ENCODE peak calls at places on chromosome 3, in four cellular contexts. One of them, this sample, is unnamed.

GRCh38 chr3:148642214-148642613 is 55.5 kb upstream of the AGTR1 start:
- DNase-seq in PC-3: no peak
- DNase-seq in astrocyte: no peak
- DNase-seq in HCT116: no peak
- DNase-seq in this sample: no peak

GRCh38 chr3:127049390-127049789 is 66.5 kb downstream of the PLXNA1 start:
- DNase-seq in astrocyte: no peak
- DNase-seq in PC-3: peak; percentile 50
- DNase-seq in HCT116: no peak
- DNase-seq in this sample: no peak

GRCh38 chr3:124770341-124771082 is 40.3 kb downstream of the UMPS start:
- DNase-seq in PC-3: no peak
- DNase-seq in HCT116: no peak
- DNase-seq in astrocyte: no peak
- DNase-seq in this sample: peak; percentile 18

GRCh38 chr3:46646700-46647099 is 34.4 kb downstream of the FAM240A start:
- DNase-seq in astrocyte: peak; percentile 54
- DNase-seq in PC-3: peak; percentile 38
- DNase-seq in HCT116: no peak
- DNase-seq in this sample: peak; percentile 35

GRCh38 chr3:149553781-149554451 is 79.4 kb downstream of the TM4SF4 start:
- DNase-seq in HCT116: no peak
- DNase-seq in astrocyte: peak; percentile 97
- DNase-seq in PC-3: no peak
- DNase-seq in this sample: peak; percentile 89

GRCh38 chr3:33875680-33876079 is 77.2 kb downstream of the PDCD6IP start:
- DNase-seq in astrocyte: no peak
- DNase-seq in PC-3: no peak
- DNase-seq in HCT116: no peak
- DNase-seq in this sample: no peak

GRCh38 chr3:124701687-124702086 is 28.6 kb upstream of the UMPS start:
- DNase-seq in astrocyte: peak; percentile 68
- DNase-seq in HCT116: no peak
- DNase-seq in PC-3: no peak
- DNase-seq in this sample: peak; percentile 83

GRCh38 chr3:116242825-116243224 is 202.5 kb downstream of the LSAMP start:
- DNase-seq in astrocyte: no peak
- DNase-seq in PC-3: no peak
- DNase-seq in HCT116: no peak
- DNase-seq in this sample: no peak

GRCh38 chr3:168338176-168338575 is 242.5 kb upstream of the GOLIM4 start:
- DNase-seq in PC-3: no peak
- DNase-seq in HCT116: no peak
- DNase-seq in astrocyte: no peak
- DNase-seq in this sample: no peak

GRCh38 chr3:60046212-60046611 is 996.4 kb upstream of the CFAP20DC start:
- DNase-seq in astrocyte: no peak
- DNase-seq in HCT116: no peak
- DNase-seq in PC-3: no peak
- DNase-seq in this sample: no peak

GRCh38 chr3:194598771-194599557 is 34.3 kb downstream of the TMEM44 start:
- DNase-seq in HCT116: no peak
- DNase-seq in PC-3: no peak
- DNase-seq in astrocyte: peak; percentile 100
- DNase-seq in this sample: no peak

GRCh38 chr3:151146071-151146730 is 56.8 kb downstream of the GPR171 start:
- DNase-seq in PC-3: peak; percentile 89
- DNase-seq in astrocyte: peak; percentile 37
- DNase-seq in HCT116: peak; percentile 71
- DNase-seq in this sample: peak; percentile 93

GRCh38 chr3:9622438-9622837 is 26.9 kb upstream of the MTMR14 start:
- DNase-seq in astrocyte: no peak
- DNase-seq in PC-3: peak; percentile 60
- DNase-seq in HCT116: no peak
- DNase-seq in this sample: no peak

GRCh38 chr3:73955671-73956070 is 330.9 kb upstream of the PDZRN3 start:
- DNase-seq in HCT116: no peak
- DNase-seq in astrocyte: no peak
- DNase-seq in PC-3: no peak
- DNase-seq in this sample: no peak

GRCh38 chr3:187739125-187739560 is 6.1 kb downstream of the BCL6 start:
- DNase-seq in astrocyte: no peak
- DNase-seq in HCT116: no peak
- DNase-seq in PC-3: no peak
- DNase-seq in this sample: no peak

GRCh38 chr3:111749171-111750170 is 109.6 kb upstream of the PHLDB2 start:
- DNase-seq in astrocyte: no peak
- DNase-seq in PC-3: no peak
- DNase-seq in HCT116: no peak
- DNase-seq in this sample: peak; percentile 47

GRCh38 chr3:123489400-123490004 is 40.6 kb upstream of the ADCY5 start:
- DNase-seq in HCT116: peak; percentile 29
- DNase-seq in PC-3: peak; percentile 84
- DNase-seq in astrocyte: peak; percentile 19
- DNase-seq in this sample: peak; percentile 87

GRCh38 chr3:185280572-185281365 is 26.9 kb upstream of the EHHADH start:
- DNase-seq in HCT116: peak; percentile 75
- DNase-seq in PC-3: peak; percentile 82
- DNase-seq in astrocyte: peak; percentile 53
- DNase-seq in this sample: peak; percentile 81

GRCh38 chr3:8329598-8329997 is 172.0 kb upstream of the LMCD1 start:
- DNase-seq in astrocyte: no peak
- DNase-seq in PC-3: no peak
- DNase-seq in HCT116: no peak
- DNase-seq in this sample: no peak

GRCh38 chr3:62128028-62128427 is 245.3 kb downstream of the FEZF2 start:
- DNase-seq in HCT116: no peak
- DNase-seq in PC-3: no peak
- DNase-seq in astrocyte: no peak
- DNase-seq in this sample: peak; percentile 25

GRCh38 chr3:188396251-188396650 is 242.3 kb downstream of the LPP start:
- DNase-seq in astrocyte: no peak
- DNase-seq in HCT116: no peak
- DNase-seq in PC-3: no peak
- DNase-seq in this sample: no peak

GRCh38 chr3:94405258-94406035 is 342.6 kb downstream of the NSUN3 start:
- DNase-seq in PC-3: peak; percentile 30
- DNase-seq in HCT116: no peak
- DNase-seq in astrocyte: peak; percentile 89
- DNase-seq in this sample: no peak

GRCh38 chr3:101701696-101702634 is 15.4 kb upstream of the RPL24 start:
- DNase-seq in astrocyte: no peak
- DNase-seq in PC-3: no peak
- DNase-seq in HCT116: no peak
- DNase-seq in this sample: no peak

GRCh38 chr3:193680220-193680619 is 87.2 kb downstream of the OPA1 start:
- DNase-seq in PC-3: no peak
- DNase-seq in HCT116: no peak
- DNase-seq in astrocyte: peak; percentile 54
- DNase-seq in this sample: peak; percentile 6

GRCh38 chr3:40173291-40173710 is 136.2 kb upstream of the EIF1B start:
- DNase-seq in HCT116: no peak
- DNase-seq in PC-3: no peak
- DNase-seq in astrocyte: no peak
- DNase-seq in this sample: no peak

GRCh38 chr3:22269827-22270226 is 518.8 kb upstream of the ZNF385D start:
- DNase-seq in astrocyte: peak; percentile 16
- DNase-seq in HCT116: no peak
- DNase-seq in PC-3: peak; percentile 35
- DNase-seq in this sample: peak; percentile 40

GRCh38 chr3:65595997-65596300 is 442.8 kb downstream of the MAGI1 start:
- DNase-seq in HCT116: no peak
- DNase-seq in PC-3: no peak
- DNase-seq in astrocyte: no peak
- DNase-seq in this sample: no peak
- H3K4me3 ChIP-seq in HCT116: no peak overlapping the region
- H3K4me3 ChIP-seq in PC-3: no peak overlapping the region
- H3K4me3 ChIP-seq in astrocyte: no peak overlapping the region
- H3K4me3 ChIP-seq in this sample: no peak overlapping the region

GRCh38 chr3:196159952-196160804 is 51.0 kb downstream of the ZDHHC19 start:
- DNase-seq in PC-3: peak; percentile 87
- DNase-seq in astrocyte: peak; percentile 89
- DNase-seq in HCT116: no peak
- DNase-seq in this sample: peak; percentile 48
- H3K9ac ChIP-seq in PC-3: no peak overlapping the region
- H3K9ac ChIP-seq in astrocyte: no peak overlapping the region
- H3K9ac ChIP-seq in HCT116: no peak overlapping the region
- H3K9ac ChIP-seq in this sample: no peak overlapping the region

DNA sequence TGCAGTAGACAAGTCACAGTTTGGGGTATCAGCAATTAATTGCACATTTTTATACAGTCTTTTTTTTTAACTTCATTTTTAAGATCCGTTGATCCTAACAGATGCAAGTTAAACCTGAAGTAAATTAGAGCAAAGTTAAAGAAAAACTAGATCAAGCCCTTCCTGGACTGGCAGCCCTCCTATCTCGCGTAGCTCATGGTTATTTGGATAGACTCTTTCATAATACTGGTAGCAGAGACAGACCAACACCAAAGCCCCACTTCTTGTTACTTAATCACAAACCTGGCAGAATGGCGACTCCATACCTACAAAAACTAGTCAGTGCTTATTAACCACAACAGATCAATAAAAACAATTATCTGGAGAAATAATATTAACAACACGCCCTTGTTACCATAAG is 26.8 kb downstream of the SOX2 start:
- DNase-seq in PC-3: no peak
- DNase-seq in astrocyte: no peak
- DNase-seq in HCT116: no peak
- DNase-seq in this sample: no peak
- H3K4me1 ChIP-seq in PC-3: no peaks in the 10 kb centered on the region
- H3K4me1 ChIP-seq in astrocyte: no peaks in the 10 kb centered on the region
- H3K4me1 ChIP-seq in HCT116: peaks cover 12% of the 10 kb centered on the region
- H3K4me1 ChIP-seq in this sample: no peaks in the 10 kb centered on the region

DNA sequence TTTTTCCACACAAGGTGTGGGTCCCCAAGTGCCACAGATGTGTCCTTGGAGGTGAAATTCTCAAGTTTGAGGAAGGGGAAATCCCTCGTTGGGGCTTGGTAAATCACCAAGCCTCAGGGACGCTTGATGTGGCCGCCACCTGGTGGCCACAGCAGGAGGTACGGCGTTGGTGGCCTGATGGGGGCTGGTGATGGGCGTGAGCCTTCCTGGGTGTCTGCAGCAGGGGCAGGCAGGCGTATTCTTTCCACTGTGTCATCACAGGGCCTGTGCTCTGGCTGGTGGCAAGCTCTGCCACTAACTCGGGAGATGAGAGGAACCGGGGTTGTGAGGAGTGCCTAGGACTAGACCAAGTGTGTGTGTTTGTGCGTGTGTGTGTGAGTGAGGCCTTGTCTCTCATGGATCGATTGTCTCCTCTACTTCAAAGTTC is 4.2 kb downstream of the ACOX2 start:
- DNase-seq in astrocyte: peak; percentile 47
- DNase-seq in PC-3: peak; percentile 90
- DNase-seq in HCT116: peak; percentile 69
- DNase-seq in this sample: peak; percentile 90
- H3K4me3 ChIP-seq in astrocyte: no peak overlapping the region
- H3K4me3 ChIP-seq in PC-3: no peak overlapping the region
- H3K4me3 ChIP-seq in HCT116: peak overlapping the region; percentile 12
- H3K4me3 ChIP-seq in this sample: no peak overlapping the region

DNA sequence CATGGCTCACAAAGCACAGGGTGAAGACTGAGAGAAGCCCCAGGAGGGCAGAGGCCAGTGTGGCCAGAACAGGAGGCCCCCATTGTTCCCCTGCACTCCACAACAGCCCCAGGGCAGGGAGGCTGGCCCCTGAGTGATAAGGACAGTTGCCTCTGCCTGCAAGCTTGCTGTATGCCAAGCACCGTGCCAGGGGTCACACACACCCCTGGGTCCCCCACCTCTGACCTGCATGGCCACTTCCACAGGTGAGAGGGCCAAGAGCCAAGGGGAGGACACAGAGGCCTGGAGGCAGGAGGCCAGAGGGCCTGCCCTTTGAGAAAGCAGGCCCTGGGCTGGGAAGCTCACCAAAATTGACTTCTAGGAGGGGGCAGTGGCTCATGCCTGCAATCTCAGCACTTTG is 23.7 kb downstream of the ATRIP start:
- DNase-seq in PC-3: no peak
- DNase-seq in HCT116: no peak
- DNase-seq in astrocyte: no peak
- DNase-seq in this sample: no peak
- H3K9ac ChIP-seq in PC-3: no peak overlapping the region
- H3K9ac ChIP-seq in HCT116: no peak overlapping the region
- H3K9ac ChIP-seq in astrocyte: peak overlapping the region; percentile 7
- H3K9ac ChIP-seq in this sample: peak overlapping the region; percentile 40

DNA sequence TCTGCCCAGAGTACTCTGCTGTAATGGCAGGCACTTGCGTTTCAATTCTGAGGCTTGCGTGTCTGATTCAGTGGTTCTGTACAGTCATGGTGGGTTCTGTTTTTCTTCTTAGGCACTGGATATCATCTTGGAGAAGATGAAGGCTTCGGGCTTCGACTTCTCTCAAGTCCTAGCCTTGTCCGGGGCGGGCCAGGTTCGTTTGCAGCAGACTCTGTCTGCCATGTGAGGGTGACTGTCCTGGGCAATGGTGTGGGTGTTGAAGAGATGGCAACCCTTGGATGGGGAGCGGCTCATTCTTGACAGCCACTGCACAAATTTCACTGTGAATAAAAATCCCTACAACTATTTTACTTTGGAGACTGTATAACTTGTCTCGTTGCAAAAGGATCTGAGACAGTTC is 16.2 kb downstream of the XYLB start:
- DNase-seq in HCT116: no peak
- DNase-seq in astrocyte: no peak
- DNase-seq in PC-3: no peak
- DNase-seq in this sample: no peak
- H3K4me1 ChIP-seq in HCT116: no peaks in the 10 kb centered on the region
- H3K4me1 ChIP-seq in astrocyte: no peaks in the 10 kb centered on the region
- H3K4me1 ChIP-seq in PC-3: no peaks in the 10 kb centered on the region
- H3K4me1 ChIP-seq in this sample: no peaks in the 10 kb centered on the region

This sample was measured in adipocyte.